ENCODE peak calls at places on chromosomes 3 and 15, in seven cellular contexts. One of them, this sample, is unnamed.

GRCh38 chr3:6542795-6543194 is 318.1 kb upstream of the GRM7 start:
- DNase-seq in omental fat pad: no peak
- DNase-seq in NCI-H226: no peak
- DNase-seq in lung: no peak
- DNase-seq in ecto neural progenitor cell: no peak
- DNase-seq in H54: no peak
- DNase-seq in GM23338: no peak
- DNase-seq in this sample: no peak

GRCh38 chr15:99016680-99017321 is 9.2 kb upstream of the PGPEP1L start:
- DNase-seq in omental fat pad: no peak
- DNase-seq in NCI-H226: peak
- DNase-seq in lung: no peak
- DNase-seq in ecto neural progenitor cell: peak
- DNase-seq in H54: peak
- DNase-seq in GM23338: peak
- DNase-seq in this sample: no peak

GRCh38 chr3:136954980-136955780 is 2.6 kb upstream of the IL20RB start:
- DNase-seq in omental fat pad: no peak
- DNase-seq in NCI-H226: no peak
- DNase-seq in lung: no peak
- DNase-seq in ecto neural progenitor cell: no peak
- DNase-seq in H54: no peak
- DNase-seq in GM23338: peak
- DNase-seq in this sample: no peak

GRCh38 chr15:28093761-28094535 is 5.2 kb downstream of the OCA2 start:
- DNase-seq in omental fat pad: no peak
- DNase-seq in NCI-H226: no peak
- DNase-seq in lung: no peak
- DNase-seq in ecto neural progenitor cell: no peak
- DNase-seq in H54: no peak
- DNase-seq in GM23338: peak
- DNase-seq in this sample: no peak

GRCh38 chr3:113141543-113141942 is 69.8 kb upstream of the BOC start:
- DNase-seq in omental fat pad: no peak
- DNase-seq in NCI-H226: no peak
- DNase-seq in lung: no peak
- DNase-seq in ecto neural progenitor cell: no peak
- DNase-seq in H54: no peak
- DNase-seq in GM23338: no peak
- DNase-seq in this sample: no peak

GRCh38 chr3:195757371-195757770 is 36.6 kb downstream of the MUC20 start:
- DNase-seq in omental fat pad: no peak
- DNase-seq in NCI-H226: no peak
- DNase-seq in lung: no peak
- DNase-seq in ecto neural progenitor cell: no peak
- DNase-seq in H54: no peak
- DNase-seq in GM23338: no peak
- DNase-seq in this sample: no peak

GRCh38 chr15:68511073-68511991 is 67.5 kb upstream of the CORO2B start:
- DNase-seq in omental fat pad: no peak
- DNase-seq in NCI-H226: peak
- DNase-seq in lung: no peak
- DNase-seq in ecto neural progenitor cell: no peak
- DNase-seq in H54: no peak
- DNase-seq in GM23338: no peak
- DNase-seq in this sample: no peak

GRCh38 chr3:17836092-17836491 is 93.7 kb upstream of the TBC1D5 start:
- DNase-seq in omental fat pad: no peak
- DNase-seq in NCI-H226: no peak
- DNase-seq in lung: no peak
- DNase-seq in ecto neural progenitor cell: no peak
- DNase-seq in H54: no peak
- DNase-seq in GM23338: no peak
- DNase-seq in this sample: no peak

GRCh38 chr3:109809513-109809912 is 472.2 kb upstream of the DPPA4 start:
- DNase-seq in omental fat pad: no peak
- DNase-seq in NCI-H226: no peak
- DNase-seq in lung: no peak
- DNase-seq in ecto neural progenitor cell: no peak
- DNase-seq in H54: no peak
- DNase-seq in GM23338: no peak
- DNase-seq in this sample: no peak

GRCh38 chr3:12984023-12984823 is 89.0 kb downstream of the IQSEC1 start:
- DNase-seq in omental fat pad: no peak
- DNase-seq in NCI-H226: peak
- DNase-seq in lung: peak
- DNase-seq in ecto neural progenitor cell: peak
- DNase-seq in H54: peak
- DNase-seq in GM23338: peak
- DNase-seq in this sample: peak

GRCh38 chr15:50353251-50353998 is 1.6 kb downstream of the GABPB1 start:
- DNase-seq in omental fat pad: no peak
- DNase-seq in NCI-H226: peak
- DNase-seq in lung: no peak
- DNase-seq in ecto neural progenitor cell: no peak
- DNase-seq in H54: no peak
- DNase-seq in GM23338: no peak
- DNase-seq in this sample: no peak

GRCh38 chr3:46729038-46729437 is 11.4 kb upstream of the PRSS50 start:
- DNase-seq in omental fat pad: no peak
- DNase-seq in NCI-H226: no peak
- DNase-seq in lung: no peak
- DNase-seq in ecto neural progenitor cell: no peak
- DNase-seq in H54: no peak
- DNase-seq in GM23338: peak
- DNase-seq in this sample: no peak

GRCh38 chr15:98671060-98672008 is 23.0 kb downstream of the IGF1R start:
- DNase-seq in omental fat pad: no peak
- DNase-seq in NCI-H226: peak
- DNase-seq in lung: no peak
- DNase-seq in ecto neural progenitor cell: no peak
- DNase-seq in H54: no peak
- DNase-seq in GM23338: peak
- DNase-seq in this sample: no peak

GRCh38 chr3:159172473-159172872 is 370.6 kb downstream of the MFSD1 start:
- DNase-seq in omental fat pad: no peak
- DNase-seq in NCI-H226: no peak
- DNase-seq in lung: no peak
- DNase-seq in ecto neural progenitor cell: no peak
- DNase-seq in H54: no peak
- DNase-seq in GM23338: no peak
- DNase-seq in this sample: no peak

GRCh38 chr15:33242165-33242564 is 47.7 kb upstream of the FMN1 start:
- DNase-seq in omental fat pad: no peak
- DNase-seq in NCI-H226: peak
- DNase-seq in lung: no peak
- DNase-seq in ecto neural progenitor cell: no peak
- DNase-seq in H54: peak
- DNase-seq in GM23338: peak
- DNase-seq in this sample: no peak

GRCh38 chr3:54530091-54530490 is 397.8 kb downstream of the LRTM1 start:
- DNase-seq in omental fat pad: no peak
- DNase-seq in NCI-H226: no peak
- DNase-seq in lung: no peak
- DNase-seq in ecto neural progenitor cell: peak
- DNase-seq in H54: no peak
- DNase-seq in GM23338: no peak
- DNase-seq in this sample: no peak

GRCh38 chr3:143763568-143764162 is 84.6 kb downstream of the SLC9A9 start:
- DNase-seq in omental fat pad: no peak
- DNase-seq in NCI-H226: no peak
- DNase-seq in lung: no peak
- DNase-seq in ecto neural progenitor cell: no peak
- DNase-seq in H54: no peak
- DNase-seq in GM23338: peak
- DNase-seq in this sample: no peak

GRCh38 chr3:105365536-105366301 is 990 bp upstream of the ALCAM start:
- DNase-seq in omental fat pad: no peak
- DNase-seq in NCI-H226: no peak
- DNase-seq in lung: peak
- DNase-seq in ecto neural progenitor cell: peak
- DNase-seq in H54: no peak
- DNase-seq in GM23338: peak
- DNase-seq in this sample: no peak

GRCh38 chr3:8366214-8366613 is 135.4 kb upstream of the LMCD1 start:
- DNase-seq in omental fat pad: no peak
- DNase-seq in NCI-H226: no peak
- DNase-seq in lung: no peak
- DNase-seq in ecto neural progenitor cell: no peak
- DNase-seq in H54: no peak
- DNase-seq in GM23338: no peak
- DNase-seq in this sample: no peak

GRCh38 chr3:51717947-51718346 is 11.1 kb downstream of the GRM2 start:
- DNase-seq in omental fat pad: no peak
- DNase-seq in NCI-H226: no peak
- DNase-seq in lung: no peak
- DNase-seq in ecto neural progenitor cell: no peak
- DNase-seq in H54: no peak
- DNase-seq in GM23338: no peak
- DNase-seq in this sample: no peak